ENCODE peak calls at places on chromosomes 7 and 10, in six cellular contexts. One of them, this sample, is unnamed.
A peak's percentile ranks its signal among the peaks of the same experiment; 100 is the strongest.

GRCh38 chr10:112227331-112227961 is 43.9 kb upstream of the GPAM start:
- DNase-seq in lower lobe of right lung: peak; percentile 54
- DNase-seq in PC-3: no peak
- DNase-seq in CD8-positive, alpha-beta T cell: no peak
- DNase-seq in tibial nerve: no peak
- DNase-seq in psoas muscle: no peak
- DNase-seq in this sample: peak; percentile 39

GRCh38 chr7:23216021-23216420 is 30.6 kb upstream of the GPNMB start:
- DNase-seq in lower lobe of right lung: peak; percentile 79
- DNase-seq in CD8-positive, alpha-beta T cell: no peak
- DNase-seq in tibial nerve: peak; percentile 48
- DNase-seq in PC-3: no peak
- DNase-seq in psoas muscle: peak; percentile 26
- DNase-seq in this sample: no peak

GRCh38 chr7:126606331-126606730 is 646.4 kb downstream of the GRM8 start:
- DNase-seq in tibial nerve: no peak
- DNase-seq in PC-3: no peak
- DNase-seq in psoas muscle: no peak
- DNase-seq in lower lobe of right lung: no peak
- DNase-seq in CD8-positive, alpha-beta T cell: no peak
- DNase-seq in this sample: no peak

GRCh38 chr7:22110227-22110839 is 164.6 kb upstream of the CDCA7L start:
- DNase-seq in CD8-positive, alpha-beta T cell: peak; percentile 57
- DNase-seq in psoas muscle: no peak
- DNase-seq in tibial nerve: peak; percentile 88
- DNase-seq in PC-3: peak; percentile 84
- DNase-seq in lower lobe of right lung: no peak
- DNase-seq in this sample: peak; percentile 49

GRCh38 chr7:150983893-150984368 is 5.8 kb upstream of the KCNH2 start:
- DNase-seq in tibial nerve: peak; percentile 26
- DNase-seq in PC-3: peak; percentile 65
- DNase-seq in CD8-positive, alpha-beta T cell: no peak
- DNase-seq in psoas muscle: peak; percentile 3
- DNase-seq in lower lobe of right lung: no peak
- DNase-seq in this sample: peak; percentile 16

GRCh38 chr7:102129636-102130370 is 156.9 kb upstream of the SH2B2 start:
- DNase-seq in tibial nerve: no peak
- DNase-seq in psoas muscle: no peak
- DNase-seq in CD8-positive, alpha-beta T cell: no peak
- DNase-seq in lower lobe of right lung: no peak
- DNase-seq in PC-3: no peak
- DNase-seq in this sample: peak; percentile 39

GRCh38 chr10:102001435-102002068 is 54.4 kb downstream of the ARMH3 start:
- DNase-seq in psoas muscle: no peak
- DNase-seq in PC-3: no peak
- DNase-seq in lower lobe of right lung: no peak
- DNase-seq in CD8-positive, alpha-beta T cell: no peak
- DNase-seq in tibial nerve: no peak
- DNase-seq in this sample: no peak

GRCh38 chr7:1370738-1371137 is 88.5 kb downstream of the MICALL2 start:
- DNase-seq in PC-3: no peak
- DNase-seq in tibial nerve: no peak
- DNase-seq in CD8-positive, alpha-beta T cell: no peak
- DNase-seq in lower lobe of right lung: no peak
- DNase-seq in psoas muscle: no peak
- DNase-seq in this sample: no peak

GRCh38 chr10:133067152-133068090 is 20.3 kb upstream of the ADGRA1 start:
- DNase-seq in psoas muscle: no peak
- DNase-seq in lower lobe of right lung: no peak
- DNase-seq in tibial nerve: no peak
- DNase-seq in CD8-positive, alpha-beta T cell: no peak
- DNase-seq in PC-3: no peak
- DNase-seq in this sample: peak; percentile 2

GRCh38 chr7:85185355-85186082 is 1.3 kb downstream of the SEMA3D start:
- DNase-seq in CD8-positive, alpha-beta T cell: no peak
- DNase-seq in psoas muscle: peak; percentile 30
- DNase-seq in lower lobe of right lung: peak; percentile 43
- DNase-seq in PC-3: peak; percentile 70
- DNase-seq in tibial nerve: peak; percentile 49
- DNase-seq in this sample: peak; percentile 60

GRCh38 chr7:32256376-32256775 is 186.2 kb upstream of the PDE1C start:
- DNase-seq in tibial nerve: no peak
- DNase-seq in lower lobe of right lung: no peak
- DNase-seq in PC-3: no peak
- DNase-seq in CD8-positive, alpha-beta T cell: no peak
- DNase-seq in psoas muscle: no peak
- DNase-seq in this sample: no peak

GRCh38 chr7:32255036-32255435 is 184.8 kb upstream of the PDE1C start:
- DNase-seq in tibial nerve: no peak
- DNase-seq in psoas muscle: no peak
- DNase-seq in PC-3: no peak
- DNase-seq in CD8-positive, alpha-beta T cell: no peak
- DNase-seq in lower lobe of right lung: no peak
- DNase-seq in this sample: no peak

GRCh38 chr7:32250494-32251260 is 180.5 kb upstream of the PDE1C start:
- DNase-seq in tibial nerve: no peak
- DNase-seq in lower lobe of right lung: no peak
- DNase-seq in PC-3: no peak
- DNase-seq in CD8-positive, alpha-beta T cell: no peak
- DNase-seq in psoas muscle: no peak
- DNase-seq in this sample: no peak

GRCh38 chr7:32251659-32252058 is 181.5 kb upstream of the PDE1C start:
- DNase-seq in tibial nerve: no peak
- DNase-seq in PC-3: no peak
- DNase-seq in psoas muscle: no peak
- DNase-seq in CD8-positive, alpha-beta T cell: no peak
- DNase-seq in lower lobe of right lung: no peak
- DNase-seq in this sample: no peak

GRCh38 chr7:32253245-32253644 is 183.0 kb upstream of the PDE1C start:
- DNase-seq in CD8-positive, alpha-beta T cell: no peak
- DNase-seq in lower lobe of right lung: no peak
- DNase-seq in PC-3: no peak
- DNase-seq in psoas muscle: no peak
- DNase-seq in tibial nerve: no peak
- DNase-seq in this sample: no peak
- H3K4me1 ChIP-seq in CD8-positive, alpha-beta T cell: no peaks in the 10 kb centered on the region
- H3K4me1 ChIP-seq in lower lobe of right lung: no peaks in the 10 kb centered on the region
- H3K4me1 ChIP-seq in PC-3: no peaks in the 10 kb centered on the region
- H3K4me1 ChIP-seq in psoas muscle: no peaks in the 10 kb centered on the region
- H3K4me1 ChIP-seq in tibial nerve: peaks cover 26% of the 10 kb centered on the region
- H3K4me1 ChIP-seq in this sample: no peaks in the 10 kb centered on the region

GRCh38 chr7:99132922-99133321 is 11.0 kb downstream of the SMURF1 start:
- DNase-seq in tibial nerve: no peak
- DNase-seq in psoas muscle: no peak
- DNase-seq in CD8-positive, alpha-beta T cell: no peak
- DNase-seq in lower lobe of right lung: peak; percentile 53
- DNase-seq in PC-3: peak; percentile 53
- DNase-seq in this sample: peak; percentile 48

GRCh38 chr7:99139031-99139430 is 4.9 kb downstream of the SMURF1 start:
- DNase-seq in CD8-positive, alpha-beta T cell: no peak
- DNase-seq in tibial nerve: no peak
- DNase-seq in psoas muscle: no peak
- DNase-seq in PC-3: no peak
- DNase-seq in lower lobe of right lung: no peak
- DNase-seq in this sample: peak; percentile 65

GRCh38 chr7:99137418-99138180 is 6.3 kb downstream of the SMURF1 start:
- DNase-seq in CD8-positive, alpha-beta T cell: no peak
- DNase-seq in lower lobe of right lung: no peak
- DNase-seq in tibial nerve: no peak
- DNase-seq in psoas muscle: no peak
- DNase-seq in PC-3: no peak
- DNase-seq in this sample: peak; percentile 90

GRCh38 chr7:99133766-99134564 is 9.9 kb downstream of the SMURF1 start:
- DNase-seq in lower lobe of right lung: no peak
- DNase-seq in PC-3: no peak
- DNase-seq in tibial nerve: no peak
- DNase-seq in CD8-positive, alpha-beta T cell: no peak
- DNase-seq in psoas muscle: no peak
- DNase-seq in this sample: no peak

GRCh38 chr7:99135938-99136337 is 8.0 kb downstream of the SMURF1 start:
- DNase-seq in lower lobe of right lung: no peak
- DNase-seq in CD8-positive, alpha-beta T cell: no peak
- DNase-seq in PC-3: no peak
- DNase-seq in psoas muscle: no peak
- DNase-seq in tibial nerve: no peak
- DNase-seq in this sample: no peak
- H3K27ac ChIP-seq in lower lobe of right lung: no peak overlapping the region
- H3K27ac ChIP-seq in CD8-positive, alpha-beta T cell: no peak overlapping the region
- H3K27ac ChIP-seq in PC-3: no peak overlapping the region
- H3K27ac ChIP-seq in psoas muscle: no peak overlapping the region
- H3K27ac ChIP-seq in tibial nerve: no peak overlapping the region
- H3K27ac ChIP-seq in this sample: no peak overlapping the region

DNA sequence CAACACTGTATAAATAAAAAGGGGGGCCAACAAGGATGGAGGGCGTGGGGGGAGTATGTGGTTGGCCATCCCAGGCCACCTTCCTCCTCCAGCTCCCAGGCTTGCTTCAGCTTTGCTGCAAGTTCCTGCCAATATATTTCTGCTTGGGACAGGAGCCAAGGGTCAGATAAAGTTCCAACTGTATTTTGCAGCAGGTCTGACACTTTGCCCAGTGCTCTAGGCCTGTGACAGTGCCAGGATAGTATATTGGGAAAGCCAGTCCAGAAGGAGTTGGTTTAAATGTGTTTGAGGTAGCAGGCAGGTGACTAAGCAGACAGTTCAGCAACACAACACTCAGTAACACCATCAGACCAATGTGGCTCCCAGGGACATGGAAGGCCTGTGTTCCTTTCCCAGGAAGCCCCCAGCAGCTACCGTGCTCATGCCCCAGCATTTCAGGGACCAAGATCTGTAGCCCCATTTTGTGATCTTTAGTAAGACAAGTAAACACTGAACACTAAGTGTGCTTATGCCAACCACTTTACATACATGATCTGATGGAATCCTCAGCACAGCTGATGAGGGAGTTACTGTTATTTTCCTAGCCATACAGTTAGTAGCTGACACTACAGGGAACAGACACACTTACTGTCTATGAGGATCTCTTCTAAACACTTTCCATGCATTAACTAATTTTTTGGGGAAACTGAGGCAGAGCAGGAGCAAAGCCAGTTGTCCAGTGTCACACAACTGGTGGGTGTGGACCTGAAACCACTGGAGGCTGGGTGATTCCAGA is 38.9 kb downstream of the DNAJB12 start:
- DNase-seq in lower lobe of right lung: no peak
- DNase-seq in CD8-positive, alpha-beta T cell: no peak
- DNase-seq in tibial nerve: peak; percentile 62
- DNase-seq in psoas muscle: peak; percentile 66
- DNase-seq in PC-3: peak; percentile 82
- DNase-seq in this sample: peak; percentile 58
- H3K4me1 ChIP-seq in lower lobe of right lung: peaks cover 65% of the 10 kb centered on the region
- H3K4me1 ChIP-seq in CD8-positive, alpha-beta T cell: peaks cover 71% of the 10 kb centered on the region
- H3K4me1 ChIP-seq in tibial nerve: peaks cover 64% of the 10 kb centered on the region
- H3K4me1 ChIP-seq in psoas muscle: peaks cover 48% of the 10 kb centered on the region
- H3K4me1 ChIP-seq in PC-3: peaks cover 46% of the 10 kb centered on the region
- H3K4me1 ChIP-seq in this sample: peaks cover 23% of the 10 kb centered on the region

GRCh38 chr10:72274730-72275350 is 1.1 kb downstream of the DDIT4 start:
- DNase-seq in psoas muscle: peak; percentile 82
- DNase-seq in PC-3: peak; percentile 41
- DNase-seq in lower lobe of right lung: peak; percentile 83
- DNase-seq in CD8-positive, alpha-beta T cell: peak; percentile 73
- DNase-seq in tibial nerve: no peak
- DNase-seq in this sample: no peak
- H3K27ac ChIP-seq in psoas muscle: peak overlapping the region; percentile 98
- H3K27ac ChIP-seq in PC-3: peak overlapping the region; percentile 29
- H3K27ac ChIP-seq in lower lobe of right lung: peak overlapping the region; percentile 97
- H3K27ac ChIP-seq in CD8-positive, alpha-beta T cell: peak overlapping the region; percentile 82
- H3K27ac ChIP-seq in tibial nerve: peak overlapping the region; percentile 95
- H3K27ac ChIP-seq in this sample: no peak overlapping the region

GRCh38 chr10:121941532-121941931 is 13.7 kb upstream of the ATE1 start:
- DNase-seq in CD8-positive, alpha-beta T cell: no peak
- DNase-seq in lower lobe of right lung: no peak
- DNase-seq in PC-3: no peak
- DNase-seq in psoas muscle: no peak
- DNase-seq in tibial nerve: no peak
- DNase-seq in this sample: no peak
- H3K4me1 ChIP-seq in CD8-positive, alpha-beta T cell: no peaks in the 10 kb centered on the region
- H3K4me1 ChIP-seq in lower lobe of right lung: no peaks in the 10 kb centered on the region
- H3K4me1 ChIP-seq in PC-3: peaks cover 16% of the 10 kb centered on the region
- H3K4me1 ChIP-seq in psoas muscle: no peaks in the 10 kb centered on the region
- H3K4me1 ChIP-seq in tibial nerve: peaks cover 11% of the 10 kb centered on the region
- H3K4me1 ChIP-seq in this sample: peaks cover 7% of the 10 kb centered on the region

DNA sequence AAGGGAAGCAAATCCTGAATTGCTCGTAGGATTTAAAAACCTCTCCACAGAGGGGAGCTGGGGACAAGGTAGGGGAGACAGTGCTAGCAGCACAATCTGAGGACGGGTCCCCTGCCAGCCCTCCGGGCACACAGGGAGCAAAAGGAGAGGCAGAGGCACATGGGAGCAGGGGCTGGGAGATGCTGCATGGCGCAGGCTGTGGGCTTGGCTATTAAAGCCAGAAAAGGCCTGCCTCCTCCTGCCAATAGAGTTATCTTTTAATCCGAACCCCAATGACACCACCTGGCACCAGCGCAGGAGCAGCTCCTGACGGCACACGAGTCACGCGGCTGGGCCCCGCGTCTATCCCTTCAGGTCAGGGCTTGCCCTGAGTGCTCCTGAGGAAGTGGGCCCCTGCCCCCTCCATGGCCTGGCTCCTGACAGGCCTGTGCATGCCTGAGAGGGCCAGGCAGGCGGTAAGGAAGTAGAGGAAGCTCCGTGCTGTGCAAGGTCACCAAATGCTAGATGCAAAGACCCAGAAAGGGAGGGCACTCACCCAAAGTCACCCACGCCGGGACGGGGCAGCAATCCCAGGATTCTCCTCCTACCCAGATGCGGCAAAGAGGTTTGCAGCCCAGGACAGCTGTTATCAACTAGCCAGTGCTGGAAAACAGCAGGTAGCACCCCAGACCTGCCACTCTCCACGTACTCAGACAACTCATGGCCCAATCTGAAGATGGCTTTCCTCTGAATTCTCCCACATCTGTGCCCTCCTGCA is 28.1 kb downstream of the DLG5 start:
- DNase-seq in tibial nerve: no peak
- DNase-seq in psoas muscle: no peak
- DNase-seq in lower lobe of right lung: peak; percentile 59
- DNase-seq in CD8-positive, alpha-beta T cell: no peak
- DNase-seq in PC-3: no peak
- DNase-seq in this sample: no peak
- H3K27ac ChIP-seq in tibial nerve: no peak overlapping the region
- H3K27ac ChIP-seq in psoas muscle: peak overlapping the region; percentile 47
- H3K27ac ChIP-seq in lower lobe of right lung: no peak overlapping the region
- H3K27ac ChIP-seq in CD8-positive, alpha-beta T cell: no peak overlapping the region
- H3K27ac ChIP-seq in PC-3: peak overlapping the region; percentile 4
- H3K27ac ChIP-seq in this sample: no peak overlapping the region

This sample was measured in astrocyte.